ENCODE peak calls at places on chromosomes 4 and X, in six cellular contexts. C is GM12891, D is GM12878, E is K562, T is HepG2, I is SK-N-SH. J is an unnamed sample.

GRCh38 chrX:39854772-39855747 is 242.7 kb downstream of the BCOR start:
- DNase-seq in T (no peak), C (no peak), D (peak; percentile 82), E (no peak), I (no peak), J (peak; percentile 40)

GRCh38 chr4:137367608-137368007 is 164.7 kb downstream of the PCDH18 start:
- DNase-seq in T (no peak), I (no peak), C (no peak), E (no peak), D (no peak), J (no peak)

GRCh38 chrX:20913760-20914159 is 460.5 kb upstream of the CNKSR2 start:
- DNase-seq in I (no peak), E (no peak), C (no peak), D (no peak), T (no peak), J (no peak)

GRCh38 chr4:105956566-105956965 is 61.3 kb downstream of the NPNT start:
- DNase-seq in T (no peak), E (no peak), D (no peak), I (no peak), C (no peak), J (no peak)

GRCh38 chrX:9310596-9310995 is 154.3 kb upstream of the TBL1X start:
- DNase-seq in C (no peak), T (no peak), I (no peak), E (no peak), D (no peak), J (no peak)

GRCh38 chrX:1307626-1308340 is 28.8 kb upstream of the IL3RA start:
- DNase-seq in T (no peak), E (peak; percentile 8), I (no peak), C (no peak), D (no peak), J (no peak)

GRCh38 chrX:31070057-31070468 is 1.8 kb downstream of the FTHL17 start:
- DNase-seq in T (no peak), D (peak; percentile 38), I (no peak), C (no peak), E (no peak), J (no peak)

GRCh38 chr4:70838400-70838971 is 1.2 kb downstream of the GRSF1 start:
- DNase-seq in C (no peak), T (no peak), E (peak; percentile 17), I (peak; percentile 49), D (no peak), J (peak; percentile 11)

GRCh38 chr4:36414248-36414647 is 132.8 kb downstream of the DTHD1 start:
- DNase-seq in I (no peak), E (no peak), C (no peak), D (no peak), T (no peak), J (no peak)

GRCh38 chrX:132481449-132481848 is 7.4 kb downstream of the MBNL3 start:
- DNase-seq in I (no peak), E (no peak), D (no peak), C (no peak), T (no peak), J (no peak)

GRCh38 chr4:40564815-40565505 is 64.7 kb downstream of the RBM47 start:
- DNase-seq in D (no peak), I (no peak), T (no peak), E (no peak), C (no peak), J (no peak)

GRCh38 chr4:128310266-128310697 is 22.7 kb upstream of the PGRMC2 start:
- DNase-seq in C (no peak), D (no peak), E (peak; percentile 59), T (peak; percentile 55), I (peak; percentile 65), J (no peak)

GRCh38 chrX:46643636-46644035 is 70.1 kb downstream of the CHST7 start:
- DNase-seq in I (no peak), E (no peak), T (no peak), C (no peak), D (no peak), J (no peak)

GRCh38 chr4:4321951-4322688 is 32.1 kb downstream of the ZBTB49 start:
- DNase-seq in E (no peak), C (no peak), D (no peak), T (no peak), I (no peak), J (no peak)

GRCh38 chrX:110477593-110478228 is 119.1 kb downstream of the RTL9 start:
- DNase-seq in I (no peak), E (peak; percentile 8), D (no peak), C (no peak), T (no peak), J (no peak)

GRCh38 chrX:149039057-149039456 is 466.0 kb downstream of the IDS start:
- DNase-seq in T (no peak), C (no peak), I (no peak), D (no peak), E (no peak), J (no peak)

GRCh38 chr4:53906786-53907185 is 157.6 kb downstream of the CHIC2 start:
- DNase-seq in D (no peak), C (no peak), T (no peak), I (no peak), E (no peak), J (no peak)

GRCh38 chr4:156298230-156298629 is 344.6 kb upstream of the CTSO start:
- DNase-seq in D (no peak), T (no peak), C (no peak), I (no peak), E (no peak), J (no peak)

GRCh38 chrX:84144991-84145390 is 43.0 kb downstream of the RPS6KA6 start:
- DNase-seq in D (no peak), I (no peak), E (no peak), C (no peak), T (no peak), J (no peak)

GRCh38 chrX:51641421-51642021 is 22.8 kb upstream of the CENPVL3 start:
- DNase-seq in T (peak; percentile 12), C (peak; percentile 16), I (peak; percentile 54), E (peak; percentile 26), D (no peak), J (no peak)

GRCh38 chr4:113584407-113585150 is 177.0 kb downstream of the CAMK2D start:
- DNase-seq in E (peak; percentile 80), T (no peak), D (no peak), C (no peak), I (no peak), J (no peak)

GRCh38 chr4:113744667-113745241 is 16.8 kb downstream of the CAMK2D start:
- DNase-seq in C (no peak), E (no peak), T (no peak), D (no peak), I (no peak), J (no peak)

GRCh38 chr4:12852338-12853307 is 631.5 kb downstream of the RAB28 start:
- DNase-seq in D (no peak), T (peak; percentile 76), E (peak; percentile 37), I (peak; percentile 32), C (no peak), J (no peak)

GRCh38 chrX:27251369-27251768 is 211.8 kb downstream of the PPP4R3C start:
- DNase-seq in I (no peak), D (no peak), E (no peak), T (no peak), C (no peak), J (no peak)

GRCh38 chr4:128711361-128711760 is 98.1 kb upstream of the JADE1 start:
- DNase-seq in E (no peak), D (no peak), T (no peak), I (peak; percentile 19), C (no peak), J (no peak)

GRCh38 chr4:78720151-78720726 is 55.9 kb upstream of the BMP2K start:
- DNase-seq in E (peak; percentile 69), T (no peak), C (no peak), D (no peak), I (no peak), J (no peak)

GRCh38 chrX:107205770-107206696 is at the start of the genes DNAAF6 and NUP62CL:
- DNase-seq in E (peak; percentile 93), D (peak; percentile 28), C (peak; percentile 17), T (peak; percentile 81), I (peak; percentile 77), J (peak; percentile 29)

GRCh38 chr4:21476753-21477152 is 471.8 kb downstream of the KCNIP4 start:
- DNase-seq in I (no peak), T (peak; percentile 2), D (no peak), E (no peak), C (no peak), J (no peak)

GRCh38 chr4:26015133-26015651 is 101.2 kb downstream of the SMIM20 start:
- DNase-seq in T (no peak), C (no peak), E (no peak), I (no peak), D (no peak), J (no peak)

GRCh38 chr4:84582988-84583870 is at the start of gene CDS1:
- DNase-seq in E (peak; percentile 18), C (peak; percentile 41), I (peak; percentile 66), T (no peak), D (no peak), J (peak; percentile 37)

GRCh38 chrX:85001344-85001743 is 2.3 kb upstream of the APOOL start:
- DNase-seq in E (no peak), C (no peak), D (no peak), I (no peak), T (no peak), J (no peak)

GRCh38 chr4:5638976-5639375 is 69.4 kb downstream of the EVC2 start:
- DNase-seq in T (no peak), D (no peak), I (no peak), E (no peak), C (no peak), J (no peak)

GRCh38 chr4:10093801-10094552 is 22.6 kb downstream of the WDR1 start:
- DNase-seq in E (no peak), C (no peak), I (peak; percentile 50), T (no peak), D (no peak), J (no peak)

GRCh38 chrX:70289793-70290770 is at the start of the genes KIF4A and PDZD11:
- DNase-seq in T (peak; percentile 72), D (peak; percentile 54), E (peak; percentile 92), C (peak; percentile 78), I (peak; percentile 92), J (peak; percentile 81)

GRCh38 chr4:4889781-4890180 is 30.3 kb downstream of the MSX1 start:
- DNase-seq in T (no peak), E (no peak), C (no peak), D (no peak), I (no peak), J (no peak)

GRCh38 chrX:153623310-153624029 is 23.5 kb upstream of the DUSP9 start:
- DNase-seq in D (no peak), T (peak; percentile 79), E (no peak), C (no peak), I (no peak), J (no peak)
- TF ChIP-seq TAF1 in D (no peak), T (peak; percentile 76), E (no peak), C (no peak), I (no peak), J (no peak)

GRCh38 chr4:94595013-94595412 is 143.3 kb downstream of the PDLIM5 start:
- DNase-seq in D (no peak), C (no peak), E (peak; percentile 13), I (no peak), T (no peak), J (no peak)
- TF ChIP-seq TAF1 in D (no peak), C (no peak), E (no peak), I (no peak), T (no peak), J (no peak)

GRCh38 chrX:26208012-26208411 is 8.0 kb upstream of the MAGEB5 start:
- DNase-seq in I (no peak), T (no peak), D (no peak), C (no peak), E (no peak), J (no peak)
- TF ChIP-seq TAF1 in I (no peak), T (no peak), D (no peak), C (no peak), E (no peak), J (no peak)

GRCh38 chr4:37885496-37885895 is 5.4 kb upstream of the TBC1D1 start:
- DNase-seq in D (no peak), C (no peak), T (no peak), E (no peak), I (peak; percentile 23), J (no peak)
- TF ChIP-seq TAF1 in D (no peak), C (no peak), T (no peak), E (no peak), I (no peak), J (no peak)